ENCODE peak calls at places on chromosomes 7 and 10, in ten cellular contexts. C, F, J, W, V, Y, R, Q, I and L are unnamed samples.

GRCh38 chr7:156558198-156558597 is 82.4 kb upstream of the RNF32 start:
- DNase-seq in C (no peak), F (no peak), J (peak), W (no peak), V (no peak), Y (no peak), R (peak), Q (no peak), I (no peak), L (no peak)

GRCh38 chr7:27409311-27409710 is 166.7 kb downstream of the EVX1 start:
- DNase-seq in C (no peak), F (no peak), J (no peak), W (no peak), V (no peak), Y (no peak), R (no peak), Q (no peak), I (no peak), L (no peak)

GRCh38 chr7:106216517-106217088 is 68.2 kb downstream of the NAMPT start:
- DNase-seq in C (no peak), F (no peak), J (peak), W (no peak), V (peak), Y (no peak), R (peak), Q (no peak), I (no peak), L (no peak)

GRCh38 chr10:95220539-95220938 is 26.5 kb downstream of the ACSM6 start:
- DNase-seq in C (no peak), F (no peak), J (no peak), W (no peak), V (no peak), Y (no peak), R (no peak), Q (no peak), I (no peak), L (no peak)

GRCh38 chr10:125982256-125982948 is 86.0 kb downstream of the FANK1 start:
- DNase-seq in C (no peak), F (peak), J (peak), W (no peak), V (peak), Y (no peak), R (peak), Q (peak), I (no peak), L (peak)

GRCh38 chr10:95867866-95868265 is 39.9 kb upstream of the CC2D2B start:
- DNase-seq in C (no peak), F (no peak), J (no peak), W (no peak), V (no peak), Y (no peak), R (no peak), Q (no peak), I (no peak), L (no peak)

GRCh38 chr7:34096135-34096775 is 190.9 kb downstream of the BMPER start:
- DNase-seq in C (no peak), F (no peak), J (peak), W (no peak), V (peak), Y (no peak), R (peak), Q (no peak), I (no peak), L (no peak)

GRCh38 chr7:82335927-82336326 is 107.7 kb downstream of the CACNA2D1 start:
- DNase-seq in C (no peak), F (no peak), J (peak), W (no peak), V (peak), Y (no peak), R (peak), Q (no peak), I (no peak), L (no peak)

GRCh38 chr10:5033061-5033770 is 29.6 kb upstream of the AKR1C2 start:
- DNase-seq in C (no peak), F (no peak), J (peak), W (no peak), V (no peak), Y (no peak), R (peak), Q (no peak), I (no peak), L (no peak)

GRCh38 chr7:40429821-40430220 is 295.0 kb downstream of the SUGCT start:
- DNase-seq in C (no peak), F (no peak), J (no peak), W (no peak), V (no peak), Y (no peak), R (no peak), Q (no peak), I (no peak), L (no peak)

GRCh38 chr7:130148561-130148960 is 56.6 kb downstream of the TMEM209 start:
- DNase-seq in C (no peak), F (no peak), J (no peak), W (no peak), V (no peak), Y (no peak), R (no peak), Q (no peak), I (no peak), L (no peak)

GRCh38 chr10:62075912-62076311 is 174.4 kb downstream of the ARID5B start:
- DNase-seq in C (no peak), F (no peak), J (no peak), W (no peak), V (no peak), Y (no peak), R (no peak), Q (no peak), I (no peak), L (no peak)

GRCh38 chr7:128843938-128844621 is 13.9 kb downstream of the FLNC start:
- DNase-seq in C (no peak), F (no peak), J (no peak), W (no peak), V (no peak), Y (no peak), R (no peak), Q (no peak), I (no peak), L (no peak)

GRCh38 chr7:107070710-107071109 is 26.2 kb downstream of the PRKAR2B start:
- DNase-seq in C (no peak), F (no peak), J (no peak), W (no peak), V (no peak), Y (no peak), R (no peak), Q (no peak), I (no peak), L (no peak)

GRCh38 chr7:75985518-75986146 is 8.8 kb downstream of the TMEM120A start:
- DNase-seq in C (no peak), F (no peak), J (no peak), W (no peak), V (no peak), Y (no peak), R (no peak), Q (no peak), I (no peak), L (no peak)

GRCh38 chr10:86955501-86956194 is 1.8 kb downstream of the MMRN2 start:
- DNase-seq in C (no peak), F (no peak), J (no peak), W (no peak), V (no peak), Y (no peak), R (no peak), Q (no peak), I (no peak), L (no peak)

GRCh38 chr10:43749940-43750552 is 101.4 kb upstream of the ZNF32 start:
- DNase-seq in C (no peak), F (no peak), J (no peak), W (no peak), V (no peak), Y (no peak), R (no peak), Q (no peak), I (no peak), L (no peak)

GRCh38 chr10:100554902-100555301 is 19.2 kb downstream of the HIF1AN start:
- DNase-seq in C (no peak), F (no peak), J (no peak), W (peak), V (no peak), Y (no peak), R (no peak), Q (no peak), I (no peak), L (no peak)

GRCh38 chr7:30799206-30799975 is 28.2 kb downstream of the MINDY4 start:
- DNase-seq in C (no peak), F (no peak), J (peak), W (no peak), V (peak), Y (no peak), R (peak), Q (no peak), I (no peak), L (no peak)

GRCh38 chr10:59243611-59244195 is 67.3 kb downstream of the PHYHIPL start:
- DNase-seq in C (no peak), F (no peak), J (no peak), W (no peak), V (no peak), Y (no peak), R (peak), Q (no peak), I (no peak), L (no peak)

GRCh38 chr10:35425596-35425995 is 89.3 kb downstream of the CCNY start:
- DNase-seq in C (no peak), F (no peak), J (no peak), W (no peak), V (no peak), Y (no peak), R (no peak), Q (no peak), I (no peak), L (no peak)

GRCh38 chr10:47165711-47166404 is 134.1 kb upstream of the GDF10 start:
- DNase-seq in C (no peak), F (peak), J (peak), W (no peak), V (peak), Y (no peak), R (peak), Q (peak), I (peak), L (peak)

GRCh38 chr10:124539935-124540641 is 78.5 kb downstream of the LHPP start:
- DNase-seq in C (peak), F (peak), J (peak), W (peak), V (no peak), Y (peak), R (no peak), Q (peak), I (peak), L (peak)

GRCh38 chr10:70283445-70284399 is at the start of gene NPFFR1:
- DNase-seq in C (no peak), F (no peak), J (no peak), W (no peak), V (no peak), Y (no peak), R (no peak), Q (no peak), I (no peak), L (no peak)

GRCh38 chr10:104130041-104130440 is 8.1 kb downstream of the SFR1 start:
- DNase-seq in C (no peak), F (no peak), J (no peak), W (no peak), V (no peak), Y (no peak), R (no peak), Q (no peak), I (no peak), L (no peak)

GRCh38 chr7:5417106-5418071 is 6.2 kb downstream of the TNRC18 start:
- DNase-seq in C (no peak), F (no peak), J (no peak), W (no peak), V (no peak), Y (no peak), R (no peak), Q (no peak), I (no peak), L (no peak)